ENCODE peak calls at places on chromosomes 11 and 22, in four cellular contexts. Y is H9, C is trophoblast cell, K is mesendoderm. I is an unnamed sample.
A peak's percentile ranks its signal among the peaks of the same experiment; 100 is the strongest.

GRCh38 chr11:74721479-74721835 is 9.8 kb downstream of the CHRDL2 start:
- DNase-seq in Y (no peak), K (no peak), C (no peak), I (no peak)

GRCh38 chr22:44638966-44639739 is 62.9 kb upstream of the PRR5 start:
- DNase-seq in Y (no peak), C (no peak), K (no peak), I (no peak)

GRCh38 chr11:76574879-76575278 is 95.7 kb downstream of the LRRC32 start:
- DNase-seq in Y (no peak), C (no peak), K (no peak), I (no peak)

GRCh38 chr22:39177456-39177775 is 24.9 kb upstream of the CBX7 start:
- DNase-seq in C (no peak), Y (no peak), K (no peak), I (no peak)

GRCh38 chr11:114382509-114382908 is 17.8 kb downstream of the C11orf71 start:
- DNase-seq in Y (no peak), C (no peak), K (no peak), I (no peak)

GRCh38 chr22:19818264-19819208 is 36.1 kb downstream of the GNB1L start:
- DNase-seq in K (no peak), C (no peak), Y (peak; percentile 26), I (no peak)

GRCh38 chr11:63614136-63614664 is at the start of gene PLAAT3:
- DNase-seq in Y (peak; percentile 86), C (peak; percentile 96), K (peak; percentile 78), I (no peak)

GRCh38 chr11:112293614-112294013 is 33.0 kb upstream of the PLET1 start:
- DNase-seq in C (no peak), Y (no peak), K (no peak), I (no peak)

GRCh38 chr11:102306817-102307814 is 10.2 kb upstream of the BIRC3 start:
- DNase-seq in K (peak; percentile 28), C (no peak), Y (no peak), I (no peak)

GRCh38 chr11:69449320-69450063 is 32.0 kb upstream of the LINC01488 start:
- DNase-seq in C (peak; percentile 73), K (peak; percentile 46), Y (no peak), I (peak; percentile 47)

GRCh38 chr11:7020183-7020917 is at the start of the genes NLRP14 and ZNF214:
- DNase-seq in C (peak; percentile 90), K (peak; percentile 98), Y (peak; percentile 98), I (peak; percentile 89)

GRCh38 chr11:70498976-70499801 is 100.9 kb downstream of the CTTN start:
- DNase-seq in K (no peak), C (no peak), Y (no peak), I (no peak)

GRCh38 chr22:29202231-29203192 is 3.2 kb upstream of the EMID1 start:
- DNase-seq in C (no peak), K (peak; percentile 64), Y (peak; percentile 77), I (peak; percentile 55)

GRCh38 chr11:78851883-78852586 is 277.4 kb upstream of the NARS2 start:
- DNase-seq in C (no peak), K (no peak), Y (no peak), I (no peak)

GRCh38 chr11:132131051-132131450 is 760.6 kb downstream of the NTM start:
- DNase-seq in Y (no peak), K (no peak), C (no peak), I (no peak)

GRCh38 chr11:70244698-70245097 is 25.8 kb upstream of the PPFIA1 start:
- DNase-seq in C (peak; percentile 80), Y (no peak), K (no peak), I (peak; percentile 98)

GRCh38 chr22:42931421-42932196 is 74.5 kb upstream of the ARFGAP3 start:
- DNase-seq in Y (no peak), K (no peak), C (no peak), I (peak; percentile 18)

GRCh38 chr11:109035261-109035660 is 370.4 kb downstream of the DDX10 start:
- DNase-seq in C (no peak), Y (no peak), K (no peak), I (no peak)

GRCh38 chr22:28440517-28441366 is 238.9 kb downstream of the TTC28 start:
- DNase-seq in K (no peak), C (no peak), Y (no peak), I (peak; percentile 80)

GRCh38 chr22:29936186-29936585 is 53.2 kb downstream of the MTMR3 start:
- DNase-seq in C (no peak), K (no peak), Y (no peak), I (no peak)

GRCh38 chr22:46775364-46775758 is 12.9 kb downstream of the TBC1D22A start:
- DNase-seq in Y (no peak), K (no peak), C (no peak), I (no peak)

GRCh38 chr11:107040447-107041444 is 22.5 kb upstream of the GUCY1A2 start:
- DNase-seq in C (no peak), Y (no peak), K (no peak), I (peak; percentile 23)

GRCh38 chr22:35380537-35381423 is at the start of gene HMOX1:
- DNase-seq in C (peak; percentile 89), K (peak; percentile 84), Y (peak; percentile 81), I (peak; percentile 85)

GRCh38 chr11:111627591-111627990 is 25.3 kb downstream of the SIK2 start:
- DNase-seq in C (no peak), Y (no peak), K (no peak), I (no peak)

GRCh38 chr11:113781682-113782081 is 2.1 kb downstream of the CLDN25 start:
- DNase-seq in K (peak; percentile 45), Y (no peak), C (peak; percentile 8), I (no peak)

GRCh38 chr11:12206529-12206928 is 96.1 kb downstream of the MICAL2 start:
- DNase-seq in Y (no peak), K (no peak), C (peak; percentile 75), I (peak; percentile 42)

GRCh38 chr11:1566381-1567051 is 5.6 kb downstream of the DUSP8 start:
- DNase-seq in C (no peak), K (no peak), Y (peak; percentile 35), I (no peak)

GRCh38 chr11:46747150-46747549 is 28.1 kb downstream of the F2 start:
- DNase-seq in Y (no peak), C (no peak), K (no peak), I (no peak)

GRCh38 chr22:17586831-17587440 is 23.6 kb downstream of the SLC25A18 start:
- DNase-seq in K (no peak), C (no peak), Y (no peak), I (no peak)

GRCh38 chr11:30197869-30198268 is 32.9 kb upstream of the FSHB start:
- DNase-seq in Y (no peak), C (no peak), K (no peak), I (no peak)

GRCh38 chr11:6387811-6388599 is 2.3 kb upstream of the SMPD1 start:
- DNase-seq in Y (no peak), K (no peak), C (no peak), I (peak; percentile 51)

GRCh38 chr11:131027501-131027900 is 111.2 kb upstream of the SNX19 start:
- DNase-seq in K (no peak), C (no peak), Y (no peak), I (no peak)

GRCh38 chr11:75174781-75175370 is 24.0 kb downstream of the SLCO2B1 start:
- DNase-seq in C (no peak), Y (no peak), K (no peak), I (peak; percentile 34)

GRCh38 chr11:1307998-1308744 is 1.3 kb downstream of the TOLLIP start:
- DNase-seq in Y (no peak), K (no peak), C (no peak), I (peak; percentile 22)

DNA sequence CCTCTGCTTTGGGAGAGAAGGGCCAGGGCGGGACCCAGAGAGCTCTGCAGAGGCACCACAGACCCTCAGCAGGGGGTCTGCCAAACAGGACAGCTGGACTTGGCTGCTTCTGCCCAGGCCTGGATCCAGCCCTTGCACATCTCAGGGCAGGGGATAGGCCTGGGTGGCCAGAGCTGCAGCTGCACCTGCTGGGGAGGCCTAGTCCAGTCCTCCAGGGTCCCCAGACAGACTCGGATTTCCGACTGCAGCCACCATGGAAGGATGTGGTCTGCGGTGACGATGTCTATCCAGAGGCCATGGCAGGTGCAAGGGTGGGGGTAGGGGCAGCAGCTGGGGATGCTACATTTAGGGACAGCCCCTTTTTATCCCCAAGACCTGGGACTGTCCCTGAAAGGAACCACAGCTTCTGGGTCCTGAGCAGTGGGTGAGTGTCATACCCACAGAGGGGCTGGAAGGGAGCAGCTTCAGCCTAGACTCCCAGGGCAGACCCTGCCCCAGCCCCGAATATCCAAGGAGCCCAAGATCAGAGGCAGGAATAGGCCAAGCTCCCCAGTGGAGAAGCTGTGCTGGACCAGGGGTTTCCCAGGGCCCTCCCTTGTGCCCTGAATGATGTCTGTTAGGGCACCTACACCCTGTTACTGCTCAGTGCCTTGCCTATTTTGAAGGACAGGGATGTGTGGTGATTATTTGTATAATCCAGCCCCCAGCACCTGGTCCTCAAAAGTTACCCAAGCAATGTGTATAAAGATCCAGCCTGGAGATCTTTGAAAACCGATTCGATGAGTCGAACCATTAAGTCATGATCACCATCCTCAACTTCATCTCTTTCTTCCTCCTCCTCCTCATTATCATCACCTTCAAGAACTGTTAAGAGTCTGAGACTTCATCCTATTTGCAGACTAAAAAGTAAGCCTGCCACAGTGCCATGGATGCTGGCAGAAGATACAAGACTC is 2.5 kb upstream of the IGLL5 start:
- DNase-seq in K (no peak), C (no peak), Y (peak; percentile 20), I (no peak)
- H3K23ac ChIP-seq in K (no peak overlapping the region), C (no peak overlapping the region), Y (no peak overlapping the region), I (no peak overlapping the region)

GRCh38 chr11:103998826-103999390 is 37.5 kb upstream of the DDI1 start:
- DNase-seq in C (no peak), K (no peak), Y (no peak), I (no peak)
- H3K23ac ChIP-seq in C (no peak overlapping the region), K (no peak overlapping the region), Y (no peak overlapping the region), I (no peak overlapping the region)

GRCh38 chr11:125570952-125571351 is 1.7 kb downstream of the EI24 start:
- DNase-seq in C (no peak), K (no peak), Y (no peak), I (no peak)

GRCh38 chr11:125572916-125573315 is 3.6 kb downstream of the EI24 start:
- DNase-seq in Y (no peak), C (no peak), K (no peak), I (no peak)

GRCh38 chr11:125568970-125569912 is at the start of gene EI24:
- DNase-seq in K (peak; percentile 98), C (peak; percentile 88), Y (peak; percentile 95), I (peak; percentile 90)

GRCh38 chr11:125566235-125566634 is 3.0 kb upstream of the EI24 start:
- DNase-seq in C (no peak), Y (no peak), K (no peak), I (no peak)

DNA sequence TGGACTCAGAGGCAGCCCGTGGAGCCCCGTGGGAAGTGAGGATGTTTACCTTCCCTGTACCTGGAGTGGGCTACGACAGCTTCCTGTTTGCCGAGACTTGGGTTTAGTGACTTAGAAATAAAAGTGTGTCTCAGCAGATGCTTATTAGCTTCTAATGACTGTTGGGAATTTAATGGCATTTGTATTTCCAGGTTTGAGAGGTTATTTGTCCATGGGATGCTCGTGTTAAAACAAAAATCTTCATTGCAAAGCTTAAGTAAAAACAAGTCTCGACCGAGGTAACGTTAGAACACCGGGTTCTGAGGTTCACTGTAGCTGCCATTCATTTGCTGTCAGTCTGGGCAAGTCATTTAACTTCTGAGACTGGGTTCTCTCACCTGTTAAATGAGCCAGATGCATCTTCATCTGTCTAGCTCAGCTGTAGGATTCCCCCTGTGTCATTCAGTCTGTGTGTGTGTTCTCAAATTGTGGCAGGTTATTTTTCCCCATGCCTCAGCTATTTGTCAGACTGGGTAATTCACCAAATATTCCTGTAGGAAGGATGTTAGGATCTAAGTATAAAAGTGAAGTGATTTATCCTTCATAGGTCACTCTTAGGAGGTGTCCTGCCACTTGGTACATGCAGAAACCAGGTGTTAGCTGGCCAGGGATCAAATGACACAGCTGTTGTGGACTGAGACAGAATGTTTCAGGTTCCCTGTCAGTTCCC is 790 bp downstream of the EI24 start:
- DNase-seq in K (peak; percentile 13), Y (no peak), C (no peak), I (peak; percentile 18)
- H3K23ac ChIP-seq in K (peak overlapping the region; percentile 94), Y (no peak overlapping the region), C (no peak overlapping the region), I (peak overlapping the region; percentile 93)

GRCh38 chr11:60869451-60869825 is 2.1 kb downstream of the ZP1 start:
- DNase-seq in K (no peak), Y (no peak), C (no peak), I (no peak)
- H3K23ac ChIP-seq in K (no peak overlapping the region), Y (no peak overlapping the region), C (no peak overlapping the region), I (no peak overlapping the region)